ENCODE peak calls at places on chromosome 2, in ten cellular contexts. L is endothelial cell; E is T-cell; N is activated T-cell treated with anti-CD3 and anti-CD28 coated beads, Interleukin-2, amount 50 U/mL, for 72 hours; X is HT1080; K is stimulated activated CD8-positive, alpha-beta memory T cell treated with anti-CD3 and anti-CD28 coated beads, Interleukin-4, amount 100 ng/mL, for 1 hour; J is MV-4-11; Q is Peyer's patch; U is WTC11; Y is ovary. S is an unnamed sample.

GRCh38 chr2:15242936-15243461 is 318.1 kb downstream of the NBAS start:
- DNase-seq in L (no peak), E (no peak), N (no peak), X (peak; percentile 21), K (no peak), J (peak; percentile 74), Q (no peak), U (no peak), Y (no peak), S (no peak)

GRCh38 chr2:196314780-196315179 is 143.4 kb upstream of the STK17B start:
- DNase-seq in L (no peak), E (no peak), N (no peak), X (no peak), K (no peak), J (no peak), Q (no peak), U (no peak), Y (no peak), S (peak; percentile 95)

GRCh38 chr2:222714361-222715256 is 43.2 kb downstream of the MOGAT1 start:
- DNase-seq in L (no peak), E (no peak), N (no peak), X (no peak), K (no peak), J (no peak), Q (no peak), U (no peak), Y (peak; percentile 52), S (no peak)

GRCh38 chr2:18896106-18896505 is 306.7 kb upstream of the NT5C1B start:
- DNase-seq in L (no peak), E (no peak), N (no peak), X (no peak), K (no peak), J (no peak), Q (no peak), U (no peak), Y (no peak), S (no peak)

GRCh38 chr2:8365331-8365910 is 316.4 kb upstream of the ID2 start:
- DNase-seq in L (no peak), E (no peak), N (no peak), X (no peak), K (no peak), J (no peak), Q (no peak), U (no peak), Y (no peak), S (no peak)

GRCh38 chr2:175837046-175837445 is 165.0 kb downstream of the LNPK start:
- DNase-seq in L (no peak), E (no peak), N (no peak), X (peak; percentile 87), K (no peak), J (no peak), Q (no peak), U (no peak), Y (no peak), S (peak; percentile 49)

GRCh38 chr2:64018715-64019082 is 529 bp downstream of the VPS54 start:
- DNase-seq in L (no peak), E (no peak), N (no peak), X (peak; percentile 58), K (no peak), J (peak; percentile 33), Q (peak; percentile 42), U (no peak), Y (peak; percentile 62), S (no peak)

GRCh38 chr2:48589170-48589767 is 28.4 kb upstream of the GTF2A1L start:
- DNase-seq in L (peak; percentile 44), E (no peak), N (no peak), X (peak; percentile 21), K (no peak), J (peak; percentile 23), Q (no peak), U (peak; percentile 59), Y (peak; percentile 47), S (peak; percentile 49)

GRCh38 chr2:12534646-12535263 is 182.0 kb upstream of the TRIB2 start:
- DNase-seq in L (no peak), E (no peak), N (no peak), X (peak; percentile 85), K (no peak), J (no peak), Q (no peak), U (no peak), Y (no peak), S (peak; percentile 95)

GRCh38 chr2:17107131-17107530 is 411.1 kb downstream of the RAD51AP2 start:
- DNase-seq in L (no peak), E (no peak), N (no peak), X (peak; percentile 28), K (no peak), J (no peak), Q (no peak), U (no peak), Y (no peak), S (peak; percentile 49)

GRCh38 chr2:202035089-202035940 is 1.7 kb downstream of the FZD7 start:
- DNase-seq in L (peak; percentile 70), E (no peak), N (peak; percentile 51), X (no peak), K (no peak), J (no peak), Q (no peak), U (peak; percentile 62), Y (peak; percentile 78), S (peak; percentile 52)

GRCh38 chr2:208318127-208318526 is 52.1 kb downstream of the PIKFYVE start:
- DNase-seq in L (no peak), E (no peak), N (no peak), X (no peak), K (no peak), J (no peak), Q (no peak), U (no peak), Y (no peak), S (no peak)

GRCh38 chr2:120820263-120820884 is 84.7 kb downstream of the GLI2 start:
- DNase-seq in L (no peak), E (no peak), N (no peak), X (no peak), K (no peak), J (no peak), Q (no peak), U (no peak), Y (peak; percentile 78), S (no peak)

GRCh38 chr2:9970386-9971044 is 19.0 kb downstream of the GRHL1 start:
- DNase-seq in L (no peak), E (no peak), N (no peak), X (no peak), K (no peak), J (no peak), Q (no peak), U (no peak), Y (no peak), S (no peak)

GRCh38 chr2:190862591-190862991 is 18.0 kb upstream of the GLS start:
- DNase-seq in L (no peak), E (no peak), N (no peak), X (peak; percentile 79), K (no peak), J (peak; percentile 24), Q (no peak), U (no peak), Y (no peak), S (peak; percentile 67)

S was measured in kidney tubule cell.